ENCODE peak calls at places on chromosomes 3 and 15, in six cellular contexts. T is progenitor cell of endocrine pancreas; M is effector memory CD8-positive, alpha-beta T cell; G is iPS-NIHi11; O is frontal cortex; C is germinal center. S is an unnamed sample.

GRCh38 chr15:93520206-93520605 is 431.2 kb upstream of the RGMA start:
- DNase-seq in T (no peak), M (no peak), G (peak; percentile 50), O (no peak), C (no peak), S (peak; percentile 23)

GRCh38 chr3:138950006-138950644 is 3.1 kb downstream of the FOXL2NB start:
- DNase-seq in T (no peak), M (no peak), G (peak; percentile 52), O (no peak), C (no peak), S (peak; percentile 67)

GRCh38 chr15:79418693-79419279 is 13.3 kb upstream of the MINAR1 start:
- DNase-seq in T (no peak), M (no peak), G (no peak), O (no peak), C (no peak), S (peak; percentile 46)

GRCh38 chr3:123762805-123763204 is 121.3 kb downstream of the MYLK start:
- DNase-seq in T (no peak), M (no peak), G (no peak), O (no peak), C (no peak), S (no peak)

GRCh38 chr3:100310355-100310965 is 24.1 kb upstream of the NIT2 start:
- DNase-seq in T (no peak), M (no peak), G (no peak), O (no peak), C (no peak), S (no peak)

GRCh38 chr15:52076889-52077781 is 35.4 kb downstream of the BCL2L10 start:
- DNase-seq in T (no peak), M (no peak), G (no peak), O (no peak), C (no peak), S (peak; percentile 13)

GRCh38 chr3:177714945-177715344 is 517.7 kb upstream of the TBL1XR1 start:
- DNase-seq in T (no peak), M (no peak), G (no peak), O (no peak), C (no peak), S (no peak)

GRCh38 chr3:34212671-34213070 is 414.2 kb downstream of the PDCD6IP start:
- DNase-seq in T (no peak), M (no peak), G (no peak), O (no peak), C (no peak), S (no peak)

GRCh38 chr15:77966540-77967290 is 110.8 kb downstream of the TBC1D2B start:
- DNase-seq in T (no peak), M (peak; percentile 42), G (peak; percentile 77), O (peak; percentile 52), C (peak; percentile 70), S (peak; percentile 63)

GRCh38 chr15:80569656-80570055 is 125.5 kb upstream of the ABHD17C start:
- DNase-seq in T (no peak), M (no peak), G (no peak), O (no peak), C (no peak), S (no peak)

GRCh38 chr3:112437146-112438022 is 61.9 kb downstream of the BTLA start:
- DNase-seq in T (no peak), M (peak; percentile 14), G (peak; percentile 32), O (no peak), C (peak; percentile 14), S (peak; percentile 73)

GRCh38 chr3:15064299-15064834 is 748 bp downstream of the MRPS25 start:
- DNase-seq in T (no peak), M (no peak), G (peak; percentile 37), O (peak; percentile 43), C (peak; percentile 20), S (peak; percentile 37)

GRCh38 chr15:85289677-85290365 is 90.6 kb upstream of the AKAP13 start:
- DNase-seq in T (no peak), M (no peak), G (peak; percentile 81), O (peak; percentile 29), C (peak; percentile 67), S (peak; percentile 38)

GRCh38 chr3:17749281-17749680 is 6.8 kb upstream of the TBC1D5 start:
- DNase-seq in T (no peak), M (no peak), G (no peak), O (no peak), C (no peak), S (no peak)

GRCh38 chr15:86162172-86162591 is 82.5 kb downstream of the AGBL1 start:
- DNase-seq in T (no peak), M (no peak), G (no peak), O (no peak), C (no peak), S (no peak)

GRCh38 chr3:151434151-151434890 is 26.5 kb downstream of the IGSF10 start:
- DNase-seq in T (no peak), M (no peak), G (no peak), O (no peak), C (peak; percentile 19), S (no peak)

GRCh38 chr3:191166366-191166765 is 32.7 kb upstream of the OSTN start:
- DNase-seq in T (no peak), M (no peak), G (no peak), O (no peak), C (no peak), S (no peak)

GRCh38 chr3:45558431-45558830 is 36.1 kb upstream of the LIMD1 start:
- DNase-seq in T (no peak), M (no peak), G (no peak), O (no peak), C (no peak), S (no peak)

GRCh38 chr3:146503459-146504202 is 34.3 kb upstream of the PLSCR2 start:
- DNase-seq in T (no peak), M (no peak), G (no peak), O (no peak), C (peak; percentile 2), S (peak; percentile 71)

GRCh38 chr15:101151286-101151685 is 100.6 kb downstream of the CHSY1 start:
- DNase-seq in T (no peak), M (no peak), G (no peak), O (no peak), C (no peak), S (no peak)

GRCh38 chr15:73022156-73022555 is 30.1 kb upstream of the NEO1 start:
- DNase-seq in T (no peak), M (no peak), G (no peak), O (no peak), C (no peak), S (no peak)

GRCh38 chr3:194824100-194824499 is 138.4 kb downstream of the FAM43A start:
- DNase-seq in T (no peak), M (no peak), G (no peak), O (no peak), C (no peak), S (no peak)

S was measured in mesendoderm.